ENCODE peak calls at places on chromosomes 11 and 22, in ten cellular contexts. F, L, E, I, R, V, B, C, H and W are unnamed samples. For H3K27me3, the result is how much of the 10 kb centered on the place peaks cover.

GRCh38 chr11:109864161-109864661 is 229.0 kb upstream of the ZC3H12C start:
- DNase-seq in E (no peak), R (no peak), B (no peak), V (no peak), F (peak), I (no peak), C (no peak), L (no peak), H (no peak), W (no peak)

GRCh38 chr11:110356769-110357671 is 60.6 kb upstream of the RDX start:
- DNase-seq in I (no peak), V (no peak), H (no peak), R (no peak), C (no peak), F (no peak), B (no peak), L (no peak), E (no peak), W (no peak)

GRCh38 chr11:128482512-128483191 is 104.7 kb downstream of the ETS1 start:
- DNase-seq in H (no peak), C (no peak), I (no peak), L (no peak), V (peak), E (no peak), R (no peak), B (no peak), F (no peak), W (no peak)

GRCh38 chr11:17597770-17598169 is 50.7 kb downstream of the OTOG start:
- DNase-seq in V (peak), L (no peak), C (no peak), R (peak), H (peak), F (no peak), I (no peak), E (no peak), B (no peak), W (peak)

GRCh38 chr11:107276057-107276456 is 181.6 kb downstream of the CWF19L2 start:
- DNase-seq in E (no peak), F (no peak), V (no peak), I (no peak), R (no peak), C (no peak), L (no peak), H (no peak), B (no peak), W (no peak)

GRCh38 chr11:77207618-77208313 is 79.7 kb downstream of the MYO7A start:
- DNase-seq in B (no peak), E (peak), F (no peak), I (no peak), L (no peak), R (no peak), V (no peak), C (no peak), H (no peak), W (peak)

GRCh38 chr11:128860571-128861361 is 6.3 kb downstream of the KCNJ1 start:
- DNase-seq in R (no peak), V (no peak), E (no peak), B (peak), I (no peak), L (no peak), F (no peak), C (no peak), H (no peak), W (no peak)

GRCh38 chr11:115078461-115079438 is 400.4 kb downstream of the NXPE2 start:
- DNase-seq in B (no peak), C (no peak), L (no peak), F (no peak), R (no peak), V (no peak), E (no peak), H (no peak), I (no peak), W (no peak)

GRCh38 chr11:104917259-104918112 is 19.2 kb upstream of the CASP12 start:
- DNase-seq in L (no peak), R (no peak), I (no peak), E (no peak), F (no peak), C (no peak), B (no peak), H (no peak), V (no peak), W (no peak)

GRCh38 chr11:76797341-76798201 is 14.4 kb downstream of the TSKU start:
- DNase-seq in H (no peak), V (peak), E (no peak), F (no peak), C (no peak), B (no peak), L (no peak), R (no peak), I (no peak), W (peak)

GRCh38 chr22:48044484-48045060 is 1282.1 kb downstream of the TBC1D22A start:
- DNase-seq in I (no peak), F (no peak), H (no peak), L (no peak), R (no peak), C (no peak), B (no peak), E (no peak), V (no peak), W (no peak)

GRCh38 chr22:44658371-44658953 is 43.5 kb upstream of the PRR5 start:
- DNase-seq in V (peak), I (peak), C (no peak), L (no peak), R (no peak), H (peak), F (no peak), E (peak), B (no peak), W (peak)

GRCh38 chr11:38014405-38014804 is 1416.4 kb upstream of the RAG2 start:
- DNase-seq in L (no peak), B (no peak), R (no peak), C (no peak), V (no peak), H (no peak), E (no peak), I (no peak), F (no peak), W (no peak)

GRCh38 chr11:68963779-68964178 is 17.0 kb downstream of the MRGPRD start:
- DNase-seq in B (no peak), F (no peak), V (peak), E (no peak), H (no peak), L (no peak), R (no peak), C (no peak), I (no peak), W (no peak)

GRCh38 chr11:122785156-122785605 is 53.1 kb upstream of the CRTAM start:
- DNase-seq in H (no peak), F (no peak), I (no peak), E (no peak), B (no peak), V (no peak), L (no peak), R (no peak), C (no peak), W (no peak)

GRCh38 chr22:19482297-19482696 is 2.6 kb downstream of the CDC45 start:
- DNase-seq in C (no peak), V (no peak), B (no peak), F (no peak), I (no peak), E (no peak), H (no peak), R (no peak), L (no peak), W (no peak)

GRCh38 chr22:19478466-19479357 is at the start of gene UFD1:
- DNase-seq in V (peak), I (peak), B (peak), E (peak), R (peak), F (peak), L (peak), H (peak), C (peak), W (peak)

GRCh38 chr22:19479358-19480172 is at the start of gene CDC45:
- DNase-seq in I (peak), F (peak), L (peak), B (peak), E (peak), R (peak), V (peak), H (peak), C (peak), W (peak)

GRCh38 chr22:19480789-19481188 is 1.1 kb downstream of the CDC45 start:
- DNase-seq in E (no peak), I (no peak), V (no peak), B (no peak), H (no peak), F (no peak), R (no peak), L (no peak), C (no peak), W (no peak)

GRCh38 chr22:19480173-19480568 is 451 bp downstream of the CDC45 start:
- DNase-seq in L (no peak), B (no peak), V (no peak), F (no peak), I (peak), C (no peak), H (no peak), E (no peak), R (no peak), W (no peak)
- H3K27me3 ChIP-seq in L (under half), B (under half), V (under half), F (under half), I (under half), C (under half), H (under half), E (under half), R (under half), W (under half)

DNA sequence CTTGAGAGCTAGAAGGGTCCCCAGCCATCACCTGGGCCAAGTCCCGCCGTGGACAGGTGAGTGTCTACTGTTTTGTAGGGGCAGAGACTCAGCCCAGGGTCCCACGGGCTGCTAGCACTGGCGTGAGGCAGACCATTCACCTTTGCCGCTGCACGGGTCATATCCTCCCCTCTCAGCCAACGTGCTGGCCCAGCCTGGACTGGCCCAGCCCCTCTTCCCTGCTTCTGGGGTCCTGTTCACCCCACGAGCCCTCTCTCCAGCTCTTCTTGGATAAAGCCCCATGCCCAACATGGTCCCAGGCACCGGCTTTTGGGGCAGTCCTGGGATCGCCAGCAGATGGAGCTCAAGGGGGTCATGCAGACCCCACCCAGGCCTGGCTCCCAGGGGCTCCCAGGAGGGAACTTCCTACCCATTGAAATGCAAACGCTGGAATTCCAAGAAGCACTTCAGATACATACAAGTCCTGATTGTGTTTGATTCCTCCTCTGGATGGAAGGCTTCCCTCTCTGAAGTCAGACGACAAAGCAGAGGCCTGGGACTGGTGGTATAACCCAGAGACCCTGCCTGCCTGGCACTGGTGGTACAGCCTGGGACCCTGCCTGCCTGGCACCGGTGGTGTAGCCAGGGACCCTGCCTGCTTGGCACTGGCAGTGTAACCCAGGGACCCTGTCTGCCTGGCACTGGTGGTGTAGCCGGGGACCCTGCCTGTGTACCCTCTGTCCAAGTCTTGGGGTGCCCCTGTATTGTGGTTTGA is 8.9 kb upstream of the SEPTIN5 start:
- DNase-seq in C (peak), E (peak), I (no peak), L (no peak), H (no peak), V (peak), B (no peak), R (peak), F (no peak), W (peak)
- H3K27me3 ChIP-seq in C (under half), E (under half), I (under half), L (under half), H (under half), V (under half), B (half or more), R (under half), F (under half), W (under half)

GRCh38 chr11:21604564-21604963 is 588.3 kb upstream of the ANO5 start:
- DNase-seq in H (no peak), I (no peak), V (no peak), L (no peak), B (no peak), F (no peak), R (no peak), C (no peak), E (no peak), W (no peak)
- H3K27me3 ChIP-seq in H (under half), I (under half), V (under half), L (under half), B (under half), F (under half), R (under half), C (under half), E (under half), W (under half)

GRCh38 chr11:75632962-75633361 is 35.9 kb downstream of the MAP6 start:
- DNase-seq in E (no peak), F (no peak), C (no peak), L (no peak), R (no peak), B (no peak), V (no peak), H (no peak), I (no peak), W (no peak)
- H3K27me3 ChIP-seq in E (under half), F (under half), C (under half), L (under half), R (under half), B (under half), V (under half), H (under half), I (under half), W (under half)

GRCh38 chr11:550021-550745 is 10.4 kb downstream of the LMNTD2 start:
- DNase-seq in L (peak), H (no peak), F (no peak), B (no peak), E (no peak), C (no peak), V (no peak), R (no peak), I (no peak), W (no peak)
- H3K27me3 ChIP-seq in L (under half), H (under half), F (under half), B (under half), E (under half), C (under half), V (under half), R (under half), I (under half), W (under half)

GRCh38 chr22:43213962-43214361 is 27.0 kb upstream of the TTLL12 start:
- DNase-seq in I (no peak), L (no peak), C (no peak), E (no peak), F (no peak), H (no peak), V (no peak), B (no peak), R (no peak), W (no peak)
- H3K27me3 ChIP-seq in I (under half), L (under half), C (under half), E (under half), F (under half), H (under half), V (under half), B (half or more), R (under half), W (under half)

DNA sequence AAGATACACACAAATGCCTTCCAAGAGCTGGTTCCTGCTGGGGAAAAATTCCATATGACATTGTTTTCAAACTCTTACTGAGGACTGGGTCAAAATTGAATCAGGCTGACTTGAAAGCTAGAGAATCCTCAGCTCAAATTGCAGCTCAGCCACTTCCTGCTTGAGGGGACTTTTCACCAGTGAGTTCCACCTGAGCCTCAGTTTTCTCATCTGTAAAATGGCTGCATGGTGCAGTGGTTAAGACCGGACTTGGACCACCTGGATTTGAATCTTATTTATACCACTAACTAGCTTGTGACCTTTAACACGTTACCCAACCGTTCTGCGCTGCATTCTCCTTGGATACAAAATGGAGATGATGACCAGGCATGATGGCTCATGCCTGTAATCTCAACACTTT is 69.9 kb upstream of the ASPHD2 start:
- DNase-seq in C (no peak), I (no peak), L (no peak), E (no peak), V (no peak), F (no peak), R (no peak), H (no peak), B (no peak), W (no peak)
- H3K27me3 ChIP-seq in C (under half), I (under half), L (under half), E (under half), V (under half), F (under half), R (under half), H (under half), B (under half), W (under half)

GRCh38 chr22:45868586-45869443 is 108.1 kb downstream of the WNT7B start:
- DNase-seq in C (no peak), R (no peak), L (no peak), I (no peak), F (no peak), V (peak), H (peak), B (no peak), E (peak), W (peak)
- H3K27me3 ChIP-seq in C (under half), R (under half), L (under half), I (under half), F (half or more), V (under half), H (under half), B (under half), E (half or more), W (under half)

GRCh38 chr22:36946436-36947158 is 33.2 kb downstream of the CSF2RB start:
- DNase-seq in I (no peak), V (no peak), F (no peak), L (no peak), R (no peak), B (no peak), E (no peak), C (no peak), H (no peak), W (no peak)
- H3K27me3 ChIP-seq in I (under half), V (under half), F (under half), L (under half), R (under half), B (under half), E (under half), C (under half), H (under half), W (under half)

GRCh38 chr22:39925273-39925672 is 24.4 kb downstream of the GRAP2 start:
- DNase-seq in H (peak), V (no peak), I (no peak), C (no peak), F (no peak), R (no peak), L (no peak), B (no peak), E (no peak), W (no peak)
- H3K27me3 ChIP-seq in H (under half), V (under half), I (under half), C (under half), F (under half), R (under half), L (under half), B (under half), E (under half), W (under half)